ENCODE peak calls at places on chromosome 7, in six cellular contexts. X is A549, C is body of pancreas, U is adrenal gland, J is heart left ventricle, O is HCT116. S is an unnamed sample.

GRCh38 chr7:132270517-132270916 is 305.8 kb downstream of the PLXNA4 start:
- DNase-seq in X (no peak), U (no peak), O (no peak), C (no peak), J (no peak), S (no peak)

GRCh38 chr7:39847227-39847626 is 102.8 kb upstream of the CDK13 start:
- DNase-seq in U (no peak), X (no peak), C (no peak), J (no peak), O (no peak), S (no peak)

GRCh38 chr7:85074-85945 is 107.1 kb upstream of the FAM20C start:
- DNase-seq in C (no peak), U (peak), J (peak), X (no peak), O (peak), S (no peak)

GRCh38 chr7:133540096-133540860 is 287.4 kb downstream of the EXOC4 start:
- DNase-seq in C (no peak), O (no peak), X (no peak), J (no peak), U (no peak), S (no peak)

GRCh38 chr7:122269241-122269640 is 35.3 kb downstream of the FEZF1 start:
- DNase-seq in U (no peak), O (no peak), J (no peak), C (no peak), X (no peak), S (no peak)

GRCh38 chr7:27064681-27065080 is 31.1 kb downstream of the HOXA1 start:
- DNase-seq in J (no peak), O (no peak), X (no peak), C (no peak), U (no peak), S (no peak)

GRCh38 chr7:18345641-18346234 is 149.8 kb upstream of the HDAC9 start:
- DNase-seq in C (peak), X (peak), J (no peak), U (no peak), O (peak), S (peak)

GRCh38 chr7:104859754-104860426 is 154.1 kb upstream of the KMT2E start:
- DNase-seq in U (no peak), J (no peak), X (no peak), C (no peak), O (no peak), S (no peak)

GRCh38 chr7:27670676-27671075 is 8.0 kb upstream of the HIBADH start:
- DNase-seq in X (no peak), U (no peak), C (no peak), J (no peak), O (no peak), S (no peak)

GRCh38 chr7:155377837-155378579 is 79.9 kb upstream of the EN2 start:
- DNase-seq in J (no peak), U (no peak), O (no peak), C (peak), X (no peak), S (no peak)

GRCh38 chr7:7272294-7272693 is 90.0 kb downstream of the C1GALT1 start:
- DNase-seq in J (no peak), O (no peak), C (no peak), U (no peak), X (no peak), S (no peak)

GRCh38 chr7:143331179-143331825 is 15.4 kb downstream of the CLCN1 start:
- DNase-seq in O (no peak), C (no peak), X (peak), U (no peak), J (no peak), S (no peak)

GRCh38 chr7:100801833-100802568 is 25.3 kb downstream of the EPHB4 start:
- DNase-seq in U (peak), X (peak), C (peak), O (no peak), J (no peak), S (peak)

GRCh38 chr7:35185908-35186731 is 67.8 kb downstream of the TBX20 start:
- DNase-seq in C (peak), U (no peak), X (no peak), O (no peak), J (peak), S (no peak)

GRCh38 chr7:44158060-44158872 is 17.1 kb upstream of the MYL7 start:
- DNase-seq in X (no peak), J (no peak), O (no peak), U (no peak), C (no peak), S (no peak)

GRCh38 chr7:6205921-6206660 is 66.3 kb downstream of the CYTH3 start:
- DNase-seq in X (no peak), U (no peak), O (no peak), C (no peak), J (no peak), S (no peak)

GRCh38 chr7:117113871-117114270 is 160.6 kb downstream of the ST7 start:
- DNase-seq in U (no peak), J (no peak), X (no peak), C (no peak), O (no peak), S (no peak)

GRCh38 chr7:121102619-121103018 is 114.1 kb downstream of the CPED1 start:
- DNase-seq in X (no peak), C (no peak), O (no peak), U (no peak), J (no peak), S (no peak)

GRCh38 chr7:110001254-110001938 is 1089.5 kb upstream of the LRRN3 start:
- DNase-seq in O (no peak), U (no peak), J (no peak), X (no peak), C (no peak), S (no peak)

GRCh38 chr7:7785349-7785973 is 67.1 kb upstream of the RPA3 start:
- DNase-seq in O (no peak), U (no peak), C (no peak), X (no peak), J (no peak), S (no peak)

GRCh38 chr7:123437447-123437995 is 96.9 kb downstream of the IQUB start:
- DNase-seq in O (no peak), J (no peak), X (no peak), U (no peak), C (no peak), S (no peak)

GRCh38 chr7:98840096-98840495 is 29.7 kb downstream of the TMEM130 start:
- DNase-seq in X (no peak), C (no peak), J (no peak), O (no peak), U (no peak), S (no peak)

GRCh38 chr7:73954181-73954580 is 73.8 kb upstream of the ELN start:
- DNase-seq in X (no peak), J (no peak), U (no peak), O (no peak), C (no peak), S (no peak)

GRCh38 chr7:55092186-55092976 is 73.6 kb downstream of the EGFR start:
- DNase-seq in X (no peak), J (no peak), U (no peak), C (no peak), O (no peak), S (no peak)

GRCh38 chr7:132004528-132004927 is 448.1 kb upstream of the PODXL start:
- DNase-seq in U (no peak), X (no peak), J (no peak), C (no peak), O (no peak), S (peak)

GRCh38 chr7:114789942-114790341 is 132.0 kb upstream of the MDFIC start:
- DNase-seq in J (no peak), C (no peak), U (no peak), X (no peak), O (no peak), S (no peak)

GRCh38 chr7:102426268-102427031 is 6.9 kb upstream of the ORAI2 start:
- DNase-seq in U (no peak), X (no peak), O (no peak), J (no peak), C (no peak), S (no peak)

GRCh38 chr7:127667751-127668530 is 15.9 kb downstream of the SND1 start:
- DNase-seq in J (no peak), C (no peak), O (no peak), U (no peak), X (no peak), S (no peak)

GRCh38 chr7:158740013-158740656 is 35.5 kb upstream of the NCAPG2 start:
- DNase-seq in X (no peak), O (no peak), J (no peak), C (no peak), U (peak), S (no peak)
- TF ChIP-seq POLR2A in X (no peak), O (no peak), J (no peak), C (no peak), U (no peak), S (no peak)

DNA sequence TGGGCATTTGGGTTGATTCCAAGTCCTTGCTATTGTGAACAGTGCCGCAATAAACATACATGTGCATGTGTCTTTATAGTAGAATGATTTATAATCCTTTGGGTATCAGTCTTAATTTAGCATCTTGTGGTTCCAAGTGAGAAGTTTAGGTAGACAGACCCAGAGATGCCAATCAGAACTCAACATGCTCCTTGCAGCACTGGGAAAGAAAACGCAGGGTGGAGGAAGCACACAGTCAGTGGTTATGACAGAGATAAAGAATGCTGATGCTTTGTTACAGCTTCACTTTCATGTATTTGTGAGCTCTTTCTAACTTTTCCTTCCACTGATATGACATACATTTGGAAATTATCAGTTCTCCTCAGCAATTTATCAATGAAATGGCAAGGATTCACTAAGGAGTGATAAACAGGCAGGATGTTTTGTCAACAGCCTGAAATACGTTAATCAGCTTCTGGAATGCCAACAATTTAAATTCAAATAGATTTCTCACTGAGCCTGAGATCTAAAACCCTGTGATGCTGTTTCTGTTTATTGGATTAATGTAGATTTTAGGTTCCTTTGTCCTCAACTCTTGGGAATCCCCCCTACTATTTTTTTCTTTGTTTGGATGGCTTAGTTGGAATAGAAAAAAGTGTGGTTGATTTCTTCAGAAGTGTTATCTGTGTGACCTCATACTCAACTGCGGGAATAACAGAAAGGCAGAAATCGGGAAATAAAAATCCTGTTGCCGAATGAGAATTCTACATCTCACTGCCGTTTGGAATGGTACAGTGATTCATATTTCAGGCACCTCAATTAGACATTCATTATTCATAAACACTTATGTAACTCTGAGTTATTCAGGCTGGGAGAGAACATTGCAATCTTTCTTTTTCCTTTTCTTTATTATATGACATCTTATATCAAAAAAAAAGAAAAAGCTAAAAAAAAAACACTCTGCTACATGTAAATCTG is 675.0 kb downstream of the CNTNAP2 start:
- DNase-seq in X (no peak), J (no peak), O (no peak), U (no peak), C (no peak), S (no peak)
- H3K27ac ChIP-seq in X (no peak), J (no peak), O (no peak), U (no peak), C (no peak), S (no peak)

GRCh38 chr7:30626984-30627383 is 32.3 kb downstream of the GARS1 start:
- DNase-seq in U (no peak), O (no peak), J (no peak), C (no peak), X (no peak), S (no peak)
- TF ChIP-seq POLR2A in U (no peak), O (no peak), J (no peak), C (no peak), X (no peak), S (no peak)

GRCh38 chr7:134940711-134941110 is 45.6 kb upstream of the AGBL3 start:
- DNase-seq in X (no peak), J (no peak), C (no peak), U (no peak), O (no peak), S (no peak)

GRCh38 chr7:134939136-134939535 is 47.2 kb upstream of the AGBL3 start:
- DNase-seq in C (no peak), J (no peak), O (no peak), X (no peak), U (no peak), S (no peak)

GRCh38 chr7:134942690-134943466 is 43.4 kb upstream of the AGBL3 start:
- DNase-seq in U (no peak), J (no peak), O (no peak), X (no peak), C (no peak), S (no peak)

GRCh38 chr7:134941947-134942346 is 44.4 kb upstream of the AGBL3 start:
- DNase-seq in X (no peak), O (no peak), J (no peak), U (no peak), C (no peak), S (no peak)

DNA sequence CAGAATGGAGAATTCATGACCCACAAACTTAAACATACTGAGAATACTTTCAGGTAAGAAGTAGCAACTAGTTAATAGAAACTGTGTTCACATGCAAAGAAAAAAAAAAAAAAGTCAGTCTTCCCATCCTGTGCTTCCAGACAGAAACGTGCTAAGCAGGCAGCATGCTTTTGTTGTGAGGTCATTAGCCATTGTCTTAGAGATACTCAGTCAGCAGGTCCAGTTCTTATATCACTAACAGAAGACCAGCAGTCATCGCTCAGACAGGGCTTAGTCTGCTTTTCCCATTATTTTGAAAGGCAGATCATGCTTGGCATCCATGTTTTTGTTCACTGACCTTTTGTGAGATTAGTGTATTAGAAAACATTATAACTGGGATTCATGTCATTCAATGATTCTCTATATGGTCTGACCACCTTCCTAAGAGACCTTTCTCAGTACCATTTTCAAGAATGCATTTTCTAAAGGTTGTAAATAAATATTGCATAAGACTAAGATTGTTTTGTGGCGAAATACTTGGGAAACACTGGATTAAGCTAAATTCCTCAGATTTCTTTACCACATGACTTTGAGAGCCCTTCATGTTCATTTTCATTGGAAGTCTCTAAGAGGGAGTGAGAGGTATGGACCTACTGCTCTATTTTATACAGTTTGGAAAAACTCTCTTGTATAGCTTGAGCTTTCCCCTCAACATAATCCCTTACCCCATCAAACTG is 45.0 kb upstream of the AGBL3 start:
- DNase-seq in U (no peak), J (no peak), C (no peak), X (peak), O (no peak), S (no peak)
- H3K27ac ChIP-seq in U (no peak), J (peak), C (no peak), X (peak), O (no peak), S (no peak)

DNA sequence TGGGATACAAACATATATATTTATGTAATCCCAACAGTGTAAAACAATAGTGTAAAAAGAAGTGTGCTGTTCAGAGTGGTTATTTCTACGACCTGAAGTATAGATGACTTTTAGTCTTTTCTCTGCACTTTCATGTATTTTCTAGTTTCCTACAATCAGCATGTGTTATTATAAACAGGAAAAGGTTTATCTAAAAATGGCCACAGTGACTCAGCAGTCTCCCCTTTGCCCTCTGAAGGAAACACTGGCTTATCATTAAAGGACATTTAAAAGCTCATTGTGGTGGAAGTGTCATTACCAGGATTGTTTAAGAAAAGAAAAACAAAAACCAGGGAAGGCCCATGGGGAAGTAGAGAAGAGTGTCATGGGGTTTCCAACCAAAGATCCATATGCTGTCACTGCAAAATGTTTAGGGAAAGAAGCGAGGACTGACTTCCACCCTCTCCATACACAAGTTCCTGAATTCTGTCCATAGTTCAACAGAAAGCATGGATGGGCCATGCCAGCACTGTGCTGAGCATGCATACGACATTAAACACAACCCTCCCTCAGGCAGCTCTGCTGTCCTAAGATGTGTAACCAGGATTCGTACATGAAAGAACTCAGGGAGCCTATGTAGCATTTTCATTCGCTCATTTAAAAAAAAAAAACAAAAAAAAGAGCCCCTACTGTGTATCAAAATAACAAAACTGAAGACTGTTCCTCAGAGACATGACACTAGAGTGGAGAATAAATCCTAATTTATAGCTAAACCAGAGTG is 10.2 kb downstream of the CYREN start:
- DNase-seq in C (no peak), O (no peak), U (no peak), X (no peak), J (no peak), S (no peak)
- TF ChIP-seq POLR2A in C (no peak), O (no peak), U (no peak), X (no peak), J (no peak), S (no peak)

GRCh38 chr7:84022686-84023308 is 171.8 kb downstream of the SEMA3A start:
- DNase-seq in J (no peak), U (no peak), C (no peak), O (no peak), X (peak), S (no peak)

GRCh38 chr7:84022009-84022408 is 172.6 kb downstream of the SEMA3A start:
- DNase-seq in U (no peak), J (no peak), O (no peak), X (no peak), C (no peak), S (no peak)

GRCh38 chr7:84027678-84028077 is 166.9 kb downstream of the SEMA3A start:
- DNase-seq in U (no peak), O (no peak), J (no peak), X (no peak), C (no peak), S (no peak)

GRCh38 chr7:84021292-84021898 is 173.2 kb downstream of the SEMA3A start:
- DNase-seq in C (no peak), U (no peak), X (no peak), O (no peak), J (no peak), S (no peak)

DNA sequence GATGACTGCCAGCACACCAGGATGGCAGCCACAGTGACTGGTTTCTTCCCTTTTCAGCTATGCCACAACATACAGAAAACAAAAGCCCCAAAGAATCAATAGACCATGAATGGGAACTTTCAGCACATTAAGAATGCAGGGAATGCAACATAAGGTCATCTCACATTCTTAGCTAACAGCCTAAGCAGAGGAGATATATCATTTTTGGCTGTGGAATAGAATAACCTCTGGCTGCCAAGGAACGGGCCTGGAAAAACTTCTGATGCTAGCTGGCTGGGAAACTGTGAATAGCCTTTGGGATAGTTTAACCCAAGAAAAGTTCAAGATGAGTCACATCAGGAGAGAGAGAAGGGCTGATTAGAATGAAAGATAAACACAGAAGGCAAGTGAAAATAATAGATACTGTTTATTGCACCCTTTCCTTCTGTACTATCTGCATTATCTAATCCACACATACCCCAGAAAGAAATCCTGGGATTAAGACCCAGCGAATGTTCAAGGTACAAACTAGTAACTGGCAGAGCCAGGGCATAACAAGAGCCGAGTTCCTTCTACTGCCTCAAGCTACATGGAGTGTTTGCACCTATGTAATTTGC is 169.2 kb downstream of the SEMA3A start:
- DNase-seq in O (peak), X (peak), J (no peak), C (no peak), U (peak), S (no peak)
- H3K27ac ChIP-seq in O (peak), X (peak), J (no peak), C (no peak), U (no peak), S (no peak)

GRCh38 chr7:45703373-45703821 is 129.2 kb downstream of the ADCY1 start:
- DNase-seq in O (no peak), J (no peak), X (no peak), U (peak), C (peak), S (no peak)
- TF ChIP-seq POLR2A in O (no peak), J (no peak), X (no peak), U (no peak), C (no peak), S (no peak)

S was measured in prostate gland.